ENCODE peak calls at places on chromosomes 4 and X, in nine cellular contexts. U, B, Q, W, J, C, T, I and Z are unnamed samples.

GRCh38 chr4:114613579-114613978 is 15.0 kb downstream of the UGT8 start:
- DNase-seq in Q (no peak), B (no peak), I (no peak), W (no peak), U (no peak), T (no peak), C (no peak), J (no peak), Z (no peak)

GRCh38 chr4:7704625-7705024 is 235.0 kb downstream of the AFAP1 start:
- DNase-seq in J (no peak), T (no peak), W (no peak), B (no peak), Q (no peak), U (no peak), I (no peak), C (no peak), Z (no peak)

GRCh38 chr4:8322794-8323704 is 53.5 kb downstream of the HTRA3 start:
- DNase-seq in Q (no peak), B (peak), C (no peak), I (no peak), J (peak), T (no peak), U (no peak), W (no peak), Z (no peak)

GRCh38 chrX:118024482-118024881 is 92.1 kb downstream of the KLHL13 start:
- DNase-seq in C (no peak), B (no peak), J (no peak), U (no peak), W (no peak), T (no peak), Q (no peak), I (no peak), Z (no peak)

GRCh38 chrX:31279359-31279758 is 207.5 kb upstream of the FTHL17 start:
- DNase-seq in I (peak), T (peak), U (no peak), C (peak), B (no peak), Q (no peak), J (no peak), W (no peak), Z (no peak)

GRCh38 chrX:22085969-22086368 is 53.8 kb downstream of the PHEX start:
- DNase-seq in Q (no peak), C (no peak), W (no peak), B (no peak), U (no peak), J (no peak), T (no peak), I (no peak), Z (no peak)

GRCh38 chr4:189202182-189202868 is 738.3 kb upstream of the FRG1 start:
- DNase-seq in I (peak), C (peak), T (peak), J (peak), Q (peak), B (peak), U (peak), W (peak), Z (peak)

GRCh38 chr4:157992038-157992706 is 180.7 kb downstream of the GASK1B start:
- DNase-seq in Q (peak), B (no peak), J (no peak), C (peak), U (peak), W (no peak), I (peak), T (peak), Z (peak)

GRCh38 chr4:83905952-83906351 is 370.0 kb downstream of the GPAT3 start:
- DNase-seq in T (no peak), B (no peak), J (no peak), Q (no peak), I (peak), C (no peak), W (no peak), U (no peak), Z (peak)
- TF ChIP-seq CTCF in T (peak), B (no peak), J (no peak), Q (no peak), I (peak), C (no peak), W (no peak), U (no peak), Z (peak)

GRCh38 chrX:32851556-32851955 is 359.8 kb downstream of the DMD start:
- DNase-seq in U (no peak), Q (no peak), B (no peak), W (no peak), I (no peak), J (no peak), T (no peak), C (no peak), Z (no peak)

GRCh38 chrX:32847921-32848320 is 363.4 kb downstream of the DMD start:
- DNase-seq in J (no peak), C (no peak), T (no peak), Q (no peak), I (no peak), B (no peak), U (no peak), W (no peak), Z (no peak)

GRCh38 chrX:32852203-32852602 is 359.1 kb downstream of the DMD start:
- DNase-seq in U (no peak), I (no peak), J (no peak), W (no peak), Q (no peak), T (no peak), C (no peak), B (no peak), Z (no peak)
- TF ChIP-seq CTCF in U (no peak), I (no peak), J (no peak), W (no peak), Q (no peak), T (no peak), C (no peak), B (no peak), Z (no peak)

GRCh38 chr4:147843162-147843561 is 111.3 kb downstream of the ARHGAP10 start:
- DNase-seq in T (no peak), Q (no peak), J (no peak), U (no peak), I (peak), W (no peak), B (no peak), C (no peak), Z (peak)
- TF ChIP-seq CTCF in T (no peak), Q (no peak), J (no peak), U (no peak), I (peak), W (no peak), B (peak), C (no peak), Z (no peak)

DNA sequence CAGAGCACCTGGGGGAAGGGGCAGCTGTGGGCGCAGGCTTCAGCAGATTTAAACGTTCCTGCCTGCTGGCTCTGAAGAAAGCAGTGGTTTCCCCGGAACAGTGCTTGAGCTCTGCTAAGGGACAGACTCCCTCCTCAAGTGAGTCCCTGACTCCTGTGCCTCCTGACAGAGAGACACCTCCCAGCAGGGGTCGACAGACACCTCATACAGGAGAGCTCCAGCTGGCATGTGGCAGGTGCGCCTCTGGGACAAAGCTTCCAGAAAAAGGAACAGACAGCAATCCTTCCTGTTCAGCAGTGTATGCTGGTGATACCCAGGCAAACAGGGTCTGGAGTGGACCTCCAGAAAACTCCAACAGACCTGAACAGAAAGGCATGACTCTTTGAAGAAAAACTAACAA is 68.1 kb downstream of the ZC4H2 start:
- DNase-seq in I (no peak), C (no peak), J (no peak), Q (no peak), B (no peak), W (no peak), T (no peak), U (no peak), Z (no peak)
- TF ChIP-seq CTCF in I (no peak), C (no peak), J (no peak), Q (no peak), B (no peak), W (no peak), T (no peak), U (no peak), Z (no peak)

DNA sequence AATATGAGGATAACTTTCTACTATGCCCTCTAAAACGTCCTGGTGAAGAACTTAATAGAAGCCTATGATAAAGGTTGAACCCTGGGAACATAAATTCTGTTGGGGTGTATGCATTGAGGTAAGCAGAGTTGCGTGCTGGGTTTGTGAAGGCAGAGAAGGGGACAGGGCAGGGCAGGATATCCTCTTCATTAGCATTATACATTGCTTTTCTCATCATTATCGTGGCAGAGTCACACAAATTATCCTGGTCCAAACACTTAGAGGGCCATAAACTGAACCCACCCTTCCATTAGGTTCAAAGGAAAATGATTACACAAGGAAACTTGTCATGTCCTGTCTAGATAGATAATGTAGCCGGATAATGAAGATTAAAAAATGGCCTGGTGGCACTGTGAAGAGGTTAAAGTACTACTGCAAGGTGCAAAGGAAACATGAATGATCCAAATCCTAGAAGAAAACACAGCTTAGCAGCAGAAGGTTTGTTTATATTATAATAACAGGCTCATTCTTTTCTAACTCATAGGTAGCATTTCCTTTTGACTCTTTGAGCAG is 189.1 kb downstream of the SPCS3 start:
- DNase-seq in U (no peak), J (no peak), Q (no peak), C (no peak), B (no peak), T (no peak), I (no peak), W (no peak), Z (no peak)
- TF ChIP-seq CTCF in U (no peak), J (no peak), Q (no peak), C (no peak), B (no peak), T (no peak), I (no peak), W (no peak), Z (no peak)

GRCh38 chr4:53859305-53859704 is 205.1 kb downstream of the CHIC2 start:
- DNase-seq in U (no peak), I (no peak), J (no peak), Q (no peak), W (no peak), T (no peak), C (no peak), B (no peak), Z (no peak)
- TF ChIP-seq CTCF in U (no peak), I (no peak), J (no peak), Q (no peak), W (no peak), T (no peak), C (no peak), B (no peak), Z (no peak)

DNA sequence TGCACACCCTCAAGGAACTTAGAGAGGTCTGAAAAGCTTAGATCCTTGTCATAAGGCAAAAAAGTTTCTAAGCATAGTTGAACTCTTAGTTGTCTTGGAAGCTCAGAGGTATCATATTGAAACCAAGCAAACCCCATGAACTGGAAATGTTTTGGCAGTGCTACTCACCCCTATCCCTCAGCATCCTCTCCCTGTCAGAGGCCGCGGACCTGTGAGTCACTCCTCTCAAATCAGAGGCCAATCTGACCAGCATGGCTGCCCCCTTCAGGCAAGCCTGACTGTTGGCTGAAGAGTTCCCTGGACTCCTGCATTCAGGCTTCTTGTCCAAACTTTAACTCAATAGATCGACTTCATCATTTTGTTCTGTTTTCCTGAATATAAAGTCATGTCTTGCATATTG is 69.4 kb downstream of the KCNIP4 start:
- DNase-seq in T (peak), Q (peak), J (no peak), W (no peak), I (no peak), C (peak), U (no peak), B (no peak), Z (no peak)
- TF ChIP-seq CTCF in T (peak), Q (no peak), J (no peak), W (no peak), I (no peak), C (peak), U (no peak), B (no peak), Z (no peak)